ENCODE peak calls at places on chromosomes 6 and 20, in ten cellular contexts. W is uterus; Z is non-pigmented ciliary epithelial cell; P is HFFc6; D is dermis blood vessel endothelial cell; B is caudate nucleus; M is fibroblast of mammary gland; T is stimulated activated CD4-positive, alpha-beta T cell treated with anti-CD3 and anti-CD28 coated beads, Interleukin-1b, Interleukin-23, amount 100 ng/mL, for 24 hours; O is lower lobe of right lung; L is stromal cell of bone marrow. X is an unnamed sample.

GRCh38 chr6:157596461-157596860 is 215.5 kb downstream of the ZDHHC14 start:
- DNase-seq in W (no peak), Z (no peak), P (no peak), D (no peak), B (no peak), M (no peak), T (no peak), O (no peak), L (no peak), X (no peak)

GRCh38 chr6:45704056-45704790 is 311.4 kb downstream of the CLIC5 start:
- DNase-seq in W (no peak), Z (no peak), P (no peak), D (no peak), B (no peak), M (no peak), T (no peak), O (no peak), L (no peak), X (no peak)

GRCh38 chr6:79601020-79601609 is 30.0 kb upstream of the SH3BGRL2 start:
- DNase-seq in W (no peak), Z (peak; percentile 68), P (peak; percentile 60), D (peak; percentile 13), B (no peak), M (peak; percentile 71), T (no peak), O (no peak), L (peak; percentile 25), X (no peak)

GRCh38 chr6:12417191-12417590 is 127.0 kb downstream of the EDN1 start:
- DNase-seq in W (no peak), Z (no peak), P (no peak), D (no peak), B (no peak), M (no peak), T (no peak), O (no peak), L (no peak), X (no peak)

GRCh38 chr20:53579266-53579580 is 14.4 kb downstream of the ZNF217 start:
- DNase-seq in W (no peak), Z (no peak), P (no peak), D (no peak), B (no peak), M (no peak), T (no peak), O (no peak), L (peak; percentile 68), X (no peak)

GRCh38 chr6:132304891-132305305 is 96.4 kb downstream of the MOXD1 start:
- DNase-seq in W (no peak), Z (no peak), P (no peak), D (no peak), B (no peak), M (no peak), T (no peak), O (peak; percentile 22), L (peak; percentile 47), X (no peak)

GRCh38 chr6:149366237-149366921 is 33.7 kb upstream of the SUMO4 start:
- DNase-seq in W (no peak), Z (no peak), P (no peak), D (peak; percentile 1), B (no peak), M (no peak), T (no peak), O (no peak), L (no peak), X (no peak)

GRCh38 chr20:11511816-11512215 is 405.9 kb upstream of the BTBD3 start:
- DNase-seq in W (no peak), Z (no peak), P (no peak), D (no peak), B (no peak), M (no peak), T (no peak), O (no peak), L (no peak), X (no peak)

GRCh38 chr6:3383525-3383924 is 73.3 kb downstream of the SLC22A23 start:
- DNase-seq in W (no peak), Z (no peak), P (no peak), D (no peak), B (no peak), M (peak; percentile 78), T (no peak), O (no peak), L (no peak), X (no peak)

GRCh38 chr6:132742495-132742894 is 15.2 kb downstream of the VNN2 start:
- DNase-seq in W (no peak), Z (no peak), P (no peak), D (no peak), B (no peak), M (no peak), T (no peak), O (no peak), L (no peak), X (no peak)

GRCh38 chr6:21771626-21772320 is 178.2 kb downstream of the SOX4 start:
- DNase-seq in W (no peak), Z (no peak), P (no peak), D (peak; percentile 91), B (no peak), M (no peak), T (no peak), O (no peak), L (no peak), X (no peak)

GRCh38 chr20:588476-588875 is 21.6 kb downstream of the TCF15 start:
- DNase-seq in W (no peak), Z (no peak), P (no peak), D (peak; percentile 48), B (no peak), M (no peak), T (no peak), O (no peak), L (no peak), X (no peak)

GRCh38 chr6:38012573-38012972 is 193.0 kb downstream of the ZFAND3 start:
- DNase-seq in W (no peak), Z (no peak), P (no peak), D (peak; percentile 77), B (no peak), M (peak; percentile 55), T (no peak), O (no peak), L (no peak), X (no peak)

GRCh38 chr6:43768983-43769525 is 957 bp upstream of the VEGFA start:
- DNase-seq in W (peak; percentile 90), Z (no peak), P (peak; percentile 10), D (no peak), B (no peak), M (peak; percentile 99), T (no peak), O (peak; percentile 49), L (peak; percentile 86), X (peak; percentile 78)

GRCh38 chr20:59024111-59024530 is 4.9 kb downstream of the TUBB1 start:
- DNase-seq in W (no peak), Z (no peak), P (no peak), D (no peak), B (no peak), M (no peak), T (no peak), O (peak; percentile 31), L (no peak), X (no peak)

GRCh38 chr6:130421567-130421966 is 55.8 kb downstream of the TMEM200A start:
- DNase-seq in W (no peak), Z (peak; percentile 86), P (peak; percentile 73), D (no peak), B (no peak), M (peak; percentile 88), T (no peak), O (no peak), L (peak; percentile 55), X (no peak)

GRCh38 chr20:48139262-48140041 is 354.2 kb upstream of the SULF2 start:
- DNase-seq in W (no peak), Z (no peak), P (no peak), D (no peak), B (no peak), M (no peak), T (no peak), O (no peak), L (no peak), X (no peak)

GRCh38 chr6:69138173-69138572 is 503.1 kb downstream of the ADGRB3 start:
- DNase-seq in W (no peak), Z (no peak), P (no peak), D (no peak), B (no peak), M (no peak), T (no peak), O (no peak), L (no peak), X (no peak)

GRCh38 chr6:42313941-42314570 is 96.4 kb upstream of the MRPS10 start:
- DNase-seq in W (no peak), Z (no peak), P (no peak), D (no peak), B (no peak), M (peak; percentile 73), T (no peak), O (no peak), L (no peak), X (no peak)

GRCh38 chr6:104541411-104541810 is 318.3 kb downstream of the HACE1 start:
- DNase-seq in W (no peak), Z (no peak), P (no peak), D (no peak), B (no peak), M (no peak), T (no peak), O (no peak), L (no peak), X (no peak)

GRCh38 chr20:2385496-2385895 is 4.8 kb downstream of the TGM6 start:
- DNase-seq in W (no peak), Z (no peak), P (peak; percentile 9), D (no peak), B (no peak), M (no peak), T (no peak), O (no peak), L (no peak), X (no peak)

GRCh38 chr6:87682310-87682709 is 19.7 kb downstream of the AKIRIN2 start:
- DNase-seq in W (no peak), Z (no peak), P (peak; percentile 49), D (no peak), B (no peak), M (peak; percentile 30), T (no peak), O (no peak), L (no peak), X (no peak)

GRCh38 chr6:44048277-44048676 is 79.0 kb downstream of the MRPL14 start:
- DNase-seq in W (no peak), Z (no peak), P (no peak), D (no peak), B (no peak), M (no peak), T (no peak), O (peak; percentile 22), L (no peak), X (no peak)

GRCh38 chr6:166106076-166106686 is 61.5 kb downstream of the TBXT start:
- DNase-seq in W (peak; percentile 74), Z (peak; percentile 32), P (peak; percentile 5), D (peak; percentile 81), B (peak; percentile 28), M (peak; percentile 61), T (peak; percentile 26), O (peak; percentile 63), L (peak; percentile 23), X (peak; percentile 74)

GRCh38 chr20:32231847-32232246 is 24.2 kb downstream of the POFUT1 start:
- DNase-seq in W (no peak), Z (no peak), P (no peak), D (peak; percentile 33), B (no peak), M (no peak), T (peak; percentile 14), O (no peak), L (no peak), X (no peak)

GRCh38 chr20:57292611-57293010 is 26.2 kb upstream of the BMP7 start:
- DNase-seq in W (no peak), Z (no peak), P (no peak), D (no peak), B (no peak), M (no peak), T (no peak), O (no peak), L (no peak), X (no peak)

GRCh38 chr6:36927114-36927513 is 27.4 kb upstream of the PI16 start:
- DNase-seq in W (no peak), Z (no peak), P (no peak), D (no peak), B (no peak), M (no peak), T (no peak), O (no peak), L (no peak), X (no peak)

GRCh38 chr20:8842525-8842924 is 226.4 kb upstream of the PLCB4 start:
- DNase-seq in W (no peak), Z (no peak), P (no peak), D (no peak), B (no peak), M (no peak), T (no peak), O (no peak), L (no peak), X (no peak)